ENCODE peak calls at places on chromosome 20, in ten cellular contexts. V is right lobe of liver, O is cardiac muscle cell, H is tibial nerve, G is AG04450, M is HepG2, B is ovary, A is heart right ventricle, C is fibroblast of lung, F is brain microvascular endothelial cell. J is an unnamed sample.

GRCh38 chr20:10536531-10536930 is 101.4 kb downstream of the SLX4IP start:
- DNase-seq in V (peak), O (peak), H (no peak), G (no peak), M (peak), B (no peak), A (no peak), C (peak), F (no peak), J (no peak)

GRCh38 chr20:9515761-9516657 is 1.6 kb downstream of the LAMP5 start:
- DNase-seq in V (no peak), O (peak), H (no peak), G (no peak), M (no peak), B (no peak), A (no peak), C (peak), F (no peak), J (no peak)

GRCh38 chr20:31698803-31699718 is 23.6 kb downstream of the BCL2L1 start:
- DNase-seq in V (peak), O (peak), H (peak), G (peak), M (peak), B (no peak), A (no peak), C (peak), F (peak), J (no peak)

GRCh38 chr20:26209171-26209941 is 512.7 kb upstream of the ZNF337 start:
- DNase-seq in V (no peak), O (peak), H (no peak), G (no peak), M (no peak), B (no peak), A (peak), C (peak), F (no peak), J (no peak)

GRCh38 chr20:53319716-53320115 is 273.9 kb downstream of the ZNF217 start:
- DNase-seq in V (no peak), O (no peak), H (no peak), G (no peak), M (no peak), B (no peak), A (no peak), C (no peak), F (no peak), J (no peak)

GRCh38 chr20:19820520-19821211 is 62.6 kb downstream of the RIN2 start:
- DNase-seq in V (no peak), O (no peak), H (no peak), G (no peak), M (no peak), B (no peak), A (no peak), C (no peak), F (no peak), J (no peak)

GRCh38 chr20:49543071-49543857 is 24.7 kb downstream of the PTGIS start:
- DNase-seq in V (no peak), O (no peak), H (no peak), G (no peak), M (no peak), B (no peak), A (no peak), C (no peak), F (no peak), J (no peak)

GRCh38 chr20:53247460-53248103 is 275.4 kb downstream of the TSHZ2 start:
- DNase-seq in V (no peak), O (no peak), H (no peak), G (no peak), M (no peak), B (no peak), A (no peak), C (peak), F (no peak), J (no peak)

GRCh38 chr20:36631651-36632050 is 14.3 kb downstream of the SLA2 start:
- DNase-seq in V (no peak), O (no peak), H (no peak), G (no peak), M (no peak), B (no peak), A (no peak), C (no peak), F (no peak), J (no peak)

GRCh38 chr20:34538671-34539123 is 19.8 kb upstream of the MAP1LC3A start:
- DNase-seq in V (peak), O (peak), H (peak), G (no peak), M (peak), B (peak), A (peak), C (no peak), F (peak), J (no peak)

GRCh38 chr20:52379723-52380336 is 188.3 kb upstream of the ZFP64 start:
- DNase-seq in V (peak), O (peak), H (peak), G (no peak), M (peak), B (no peak), A (peak), C (no peak), F (peak), J (no peak)

GRCh38 chr20:59825944-59826759 is 107.3 kb downstream of the SYCP2 start:
- DNase-seq in V (no peak), O (no peak), H (no peak), G (no peak), M (no peak), B (no peak), A (no peak), C (no peak), F (no peak), J (peak)

GRCh38 chr20:31670371-31671228 is 32.9 kb downstream of the COX4I2 start:
- DNase-seq in V (no peak), O (no peak), H (peak), G (no peak), M (no peak), B (no peak), A (peak), C (no peak), F (peak), J (peak)

GRCh38 chr20:31594558-31595379 is 10.3 kb upstream of the ID1 start:
- DNase-seq in V (no peak), O (no peak), H (no peak), G (no peak), M (peak), B (no peak), A (peak), C (no peak), F (no peak), J (no peak)

GRCh38 chr20:20737158-20737557 is 24.7 kb upstream of the RALGAPA2 start:
- DNase-seq in V (no peak), O (no peak), H (no peak), G (no peak), M (no peak), B (no peak), A (no peak), C (no peak), F (no peak), J (no peak)

GRCh38 chr20:54068495-54068894 is 1.9 kb downstream of the BCAS1 start:
- DNase-seq in V (no peak), O (no peak), H (no peak), G (no peak), M (no peak), B (no peak), A (no peak), C (no peak), F (no peak), J (no peak)

GRCh38 chr20:13904766-13905165 is 85.6 kb downstream of the SEL1L2 start:
- DNase-seq in V (no peak), O (no peak), H (no peak), G (no peak), M (no peak), B (no peak), A (no peak), C (no peak), F (no peak), J (no peak)

GRCh38 chr20:58389324-58389967 is 417 bp downstream of the VAPB start:
- DNase-seq in V (peak), O (peak), H (peak), G (no peak), M (peak), B (no peak), A (no peak), C (peak), F (no peak), J (no peak)

GRCh38 chr20:63830821-63831593 is at the start of gene ZBTB46:
- DNase-seq in V (peak), O (peak), H (no peak), G (no peak), M (no peak), B (peak), A (peak), C (peak), F (no peak), J (no peak)

GRCh38 chr20:49901588-49901987 is 13.7 kb downstream of the SPATA2 start:
- DNase-seq in V (no peak), O (no peak), H (no peak), G (no peak), M (no peak), B (no peak), A (no peak), C (no peak), F (no peak), J (no peak)

GRCh38 chr20:36855241-36855657 is 20.7 kb upstream of the TLDC2 start:
- DNase-seq in V (no peak), O (no peak), H (no peak), G (no peak), M (no peak), B (no peak), A (no peak), C (no peak), F (no peak), J (no peak)

GRCh38 chr20:15976047-15976731 is 597.1 kb downstream of the KIF16B start:
- DNase-seq in V (no peak), O (no peak), H (no peak), G (no peak), M (no peak), B (no peak), A (no peak), C (no peak), F (no peak), J (no peak)

GRCh38 chr20:60209048-60209447 is 250.8 kb downstream of the CDH26 start:
- DNase-seq in V (no peak), O (no peak), H (no peak), G (no peak), M (no peak), B (no peak), A (no peak), C (no peak), F (no peak), J (no peak)

GRCh38 chr20:19735446-19735845 is 22.6 kb upstream of the RIN2 start:
- DNase-seq in V (peak), O (peak), H (peak), G (no peak), M (peak), B (peak), A (peak), C (peak), F (peak), J (peak)

GRCh38 chr20:25274891-25275812 is 27.3 kb downstream of the PYGB start:
- DNase-seq in V (peak), O (no peak), H (no peak), G (no peak), M (no peak), B (no peak), A (peak), C (no peak), F (no peak), J (no peak)

GRCh38 chr20:48657426-48658197 is 170.2 kb downstream of the PREX1 start:
- DNase-seq in V (peak), O (peak), H (peak), G (peak), M (peak), B (peak), A (no peak), C (peak), F (peak), J (no peak)

GRCh38 chr20:40713508-40713907 is 24.5 kb upstream of the MAFB start:
- DNase-seq in V (no peak), O (no peak), H (no peak), G (no peak), M (no peak), B (no peak), A (no peak), C (no peak), F (no peak), J (no peak)

GRCh38 chr20:5146302-5146653 is 19.5 kb downstream of the CDS2 start:
- DNase-seq in V (no peak), O (no peak), H (no peak), G (no peak), M (no peak), B (no peak), A (no peak), C (no peak), F (no peak), J (no peak)

GRCh38 chr20:60057866-60058807 is 99.9 kb downstream of the CDH26 start:
- DNase-seq in V (no peak), O (peak), H (no peak), G (no peak), M (no peak), B (no peak), A (peak), C (peak), F (peak), J (peak)

GRCh38 chr20:11888648-11889047 is 29.0 kb upstream of the BTBD3 start:
- DNase-seq in V (no peak), O (no peak), H (no peak), G (no peak), M (no peak), B (no peak), A (no peak), C (no peak), F (no peak), J (no peak)

GRCh38 chr20:11894072-11894471 is 23.6 kb upstream of the BTBD3 start:
- DNase-seq in V (no peak), O (no peak), H (no peak), G (no peak), M (no peak), B (no peak), A (no peak), C (no peak), F (no peak), J (no peak)

GRCh38 chr20:11891081-11891826 is 26.4 kb upstream of the BTBD3 start:
- DNase-seq in V (peak), O (peak), H (peak), G (no peak), M (peak), B (peak), A (peak), C (peak), F (peak), J (peak)

GRCh38 chr20:11891827-11892521 is 25.7 kb upstream of the BTBD3 start:
- DNase-seq in V (peak), O (peak), H (peak), G (no peak), M (peak), B (peak), A (peak), C (peak), F (peak), J (no peak)

DNA sequence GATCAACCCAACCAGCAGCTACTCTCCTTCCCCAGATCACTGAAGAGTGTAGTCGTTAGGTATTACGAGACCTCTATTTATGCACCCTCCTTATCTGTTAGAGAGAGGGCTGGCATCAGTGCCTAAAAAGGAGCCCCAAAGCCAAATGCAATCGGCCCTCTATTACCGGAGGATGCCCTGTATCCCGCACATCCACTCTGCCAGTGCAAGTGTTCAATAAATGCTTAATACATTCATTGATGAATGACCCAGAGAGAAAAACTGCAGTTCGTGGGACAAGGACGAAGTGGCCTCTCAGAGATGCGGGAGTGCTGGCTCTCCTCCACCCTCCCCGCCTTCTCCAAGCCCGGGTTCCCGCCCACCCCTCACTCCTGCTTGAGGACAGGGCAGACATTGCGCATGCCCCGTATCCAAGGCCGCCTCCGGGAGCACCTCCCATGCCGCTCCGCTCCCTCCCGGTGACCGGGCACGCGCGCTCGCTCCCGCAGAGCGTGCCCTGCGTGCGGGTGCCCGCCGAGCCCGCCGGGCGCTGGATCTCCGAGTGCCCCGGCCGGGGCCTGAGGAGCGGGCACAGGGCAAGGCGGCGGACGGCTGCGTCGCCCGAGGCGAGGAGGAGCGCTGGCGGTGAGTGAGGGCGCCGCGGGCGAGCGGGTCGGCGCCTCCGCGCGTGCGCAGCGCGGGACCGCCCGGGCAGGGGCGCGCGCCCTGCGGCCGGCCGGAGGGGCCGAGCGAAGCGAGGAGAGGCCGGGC is 27.2 kb upstream of the BTBD3 start:
- DNase-seq in V (peak), O (peak), H (peak), G (peak), M (peak), B (peak), A (peak), C (peak), F (peak), J (peak)
- TF ChIP-seq CTCF in V (no peak), O (no peak), H (peak), G (no peak), M (no peak), B (no peak), A (no peak), C (no peak), F (no peak), J (no peak)

GRCh38 chr20:50992336-50992732 is 30.6 kb downstream of the KCNG1 start:
- DNase-seq in V (no peak), O (no peak), H (no peak), G (no peak), M (no peak), B (no peak), A (no peak), C (no peak), F (no peak), J (no peak)
- H3K4me3 ChIP-seq in V (no peak), O (no peak), H (no peak), G (no peak), M (no peak), B (no peak), A (no peak), C (no peak), F (no peak), J (no peak)

GRCh38 chr20:61436268-61436667 is 184.2 kb downstream of the CDH4 start:
- DNase-seq in V (no peak), O (peak), H (no peak), G (no peak), M (no peak), B (no peak), A (no peak), C (peak), F (peak), J (no peak)

GRCh38 chr20:61437280-61438206 is 185.5 kb downstream of the CDH4 start:
- DNase-seq in V (no peak), O (peak), H (no peak), G (peak), M (no peak), B (no peak), A (no peak), C (peak), F (peak), J (no peak)

GRCh38 chr20:61435184-61435822 is 183.2 kb downstream of the CDH4 start:
- DNase-seq in V (no peak), O (no peak), H (no peak), G (no peak), M (no peak), B (no peak), A (no peak), C (no peak), F (no peak), J (no peak)

GRCh38 chr20:61435823-61436220 is 183.8 kb downstream of the CDH4 start:
- DNase-seq in V (no peak), O (no peak), H (no peak), G (no peak), M (no peak), B (no peak), A (no peak), C (no peak), F (no peak), J (no peak)

GRCh38 chr20:61436674-61437279 is 184.7 kb downstream of the CDH4 start:
- DNase-seq in V (no peak), O (peak), H (no peak), G (no peak), M (no peak), B (no peak), A (no peak), C (peak), F (no peak), J (no peak)
- H3K27ac ChIP-seq in V (no peak), O (peak), H (peak), G (peak), M (no peak), B (no peak), A (no peak), C (peak), F (no peak), J (no peak)

GRCh38 chr20:56945057-56945456 is 316.0 kb downstream of the TFAP2C start:
- DNase-seq in V (no peak), O (peak), H (no peak), G (no peak), M (no peak), B (no peak), A (no peak), C (no peak), F (no peak), J (no peak)
- TF ChIP-seq CTCF in V (no peak), O (no peak), H (no peak), G (no peak), M (no peak), B (no peak), A (no peak), C (no peak), F (no peak), J (no peak)

DNA sequence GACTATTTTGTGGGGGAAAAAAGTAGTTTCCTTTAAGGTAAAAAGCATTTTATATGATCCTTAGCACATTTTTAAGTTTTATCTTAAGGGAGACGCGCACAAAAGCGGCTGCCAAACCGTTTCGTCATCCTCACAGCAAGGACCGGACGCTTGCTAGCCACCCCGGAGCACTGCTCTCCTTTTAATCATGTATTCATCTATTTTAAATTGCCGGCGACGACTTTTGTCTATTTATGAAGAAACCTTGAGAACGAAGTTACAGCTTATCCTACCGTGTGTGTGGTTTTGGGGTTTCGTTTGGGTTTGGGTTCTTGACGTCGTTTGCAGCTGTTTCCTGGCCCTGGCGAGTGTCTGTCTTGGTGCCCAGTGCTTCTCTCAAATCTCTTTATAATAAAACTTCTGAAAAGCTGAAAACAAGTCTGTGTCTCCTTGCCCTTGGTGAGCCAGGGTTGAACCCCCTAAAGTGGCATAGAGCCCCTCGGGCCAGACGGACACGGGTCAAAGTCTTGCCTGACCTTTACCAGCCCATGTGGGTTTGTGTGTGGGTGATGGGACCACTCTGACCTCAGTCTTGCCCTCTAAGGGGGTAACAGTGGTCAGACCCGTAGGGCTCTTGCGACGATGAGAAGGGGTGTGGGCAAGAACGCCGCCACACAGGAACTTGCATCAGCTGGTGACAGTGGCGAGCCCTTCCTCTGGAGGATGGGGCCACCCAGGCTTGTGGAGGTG is 117.6 kb downstream of the JPH2 start:
- DNase-seq in V (no peak), O (peak), H (no peak), G (no peak), M (no peak), B (no peak), A (no peak), C (no peak), F (no peak), J (no peak)
- H3K4me3 ChIP-seq in V (no peak), O (no peak), H (no peak), G (no peak), M (no peak), B (no peak), A (peak), C (no peak), F (no peak), J (no peak)

J was measured in coronary artery.